ENCODE peak calls at places on chromosome 17, in four cellular contexts. Y, J, P and B are unnamed samples.

GRCh38 chr17:15485045-15485444 is 17.6 kb upstream of the CDRT4 start:
- DNase-seq in Y (no peak), J (no peak), P (no peak), B (no peak)

GRCh38 chr17:43900858-43901754 is 6.2 kb downstream of the MPP2 start:
- DNase-seq in Y (no peak), J (peak; percentile 54), P (no peak), B (no peak)

GRCh38 chr17:9668532-9668931 is 23.2 kb downstream of the USP43 start:
- DNase-seq in Y (no peak), J (no peak), P (no peak), B (no peak)

GRCh38 chr17:1707107-1707506 is 3.1 kb downstream of the TLCD2 start:
- DNase-seq in Y (no peak), J (no peak), P (no peak), B (no peak)

GRCh38 chr17:45706033-45706432 is 78.1 kb upstream of the CRHR1 start:
- DNase-seq in Y (no peak), J (no peak), P (no peak), B (no peak)

GRCh38 chr17:16969931-16970906 is 1.7 kb downstream of the TNFRSF13B start:
- DNase-seq in Y (no peak), J (no peak), P (no peak), B (no peak)

GRCh38 chr17:73308017-73308823 is 3.6 kb downstream of the CDC42EP4 start:
- DNase-seq in Y (peak; percentile 65), J (peak; percentile 95), P (peak; percentile 96), B (peak; percentile 56)

GRCh38 chr17:81339502-81340296 is 44.6 kb upstream of the SLC38A10 start:
- DNase-seq in Y (no peak), J (peak; percentile 91), P (peak; percentile 80), B (no peak)

GRCh38 chr17:7034955-7035590 is 742 bp upstream of the SLC16A13 start:
- DNase-seq in Y (no peak), J (no peak), P (no peak), B (no peak)

GRCh38 chr17:7560172-7561027 is 1.3 kb upstream of the SENP3 start:
- DNase-seq in Y (peak; percentile 64), J (peak; percentile 78), P (peak; percentile 87), B (no peak)

GRCh38 chr17:1980665-1981250 is 44.4 kb downstream of the RTN4RL1 start:
- DNase-seq in Y (no peak), J (no peak), P (no peak), B (no peak)

GRCh38 chr17:81132197-81132540 is 33.1 kb upstream of the PVALEF start:
- DNase-seq in Y (no peak), J (no peak), P (no peak), B (no peak)

GRCh38 chr17:37045271-37045946 is 96.7 kb downstream of the AATF start:
- DNase-seq in Y (no peak), J (no peak), P (no peak), B (no peak)

GRCh38 chr17:42846594-42847280 is 2.4 kb downstream of the AOC2 start:
- DNase-seq in Y (peak; percentile 30), J (peak; percentile 36), P (no peak), B (no peak)

GRCh38 chr17:21001813-21002221 is 41.0 kb downstream of the USP22 start:
- DNase-seq in Y (peak; percentile 4), J (no peak), P (peak; percentile 41), B (no peak)
- H3K27ac ChIP-seq in Y (peak overlapping the region; percentile 33), J (no peak overlapping the region), P (no peak overlapping the region), B (no peak overlapping the region)

GRCh38 chr17:12790806-12791148 is 1.5 kb downstream of the ARHGAP44 start:
- DNase-seq in Y (no peak), J (no peak), P (no peak), B (no peak)

GRCh38 chr17:12789976-12790805 is 893 bp downstream of the ARHGAP44 start:
- DNase-seq in Y (no peak), J (no peak), P (peak; percentile 45), B (no peak)

GRCh38 chr17:12789075-12789975 is at the start of gene ARHGAP44:
- DNase-seq in Y (peak; percentile 71), J (peak; percentile 77), P (peak; percentile 78), B (peak; percentile 15)

GRCh38 chr17:12800855-12801365 is 11.6 kb downstream of the ARHGAP44 start:
- DNase-seq in Y (no peak), J (no peak), P (no peak), B (no peak)

GRCh38 chr17:12794919-12795517 is 5.7 kb downstream of the ARHGAP44 start:
- DNase-seq in Y (no peak), J (no peak), P (no peak), B (no peak)
- H3K27ac ChIP-seq in Y (no peak overlapping the region), J (no peak overlapping the region), P (no peak overlapping the region), B (no peak overlapping the region)

GRCh38 chr17:35716897-35717839 is 14.3 kb upstream of the RASL10B start:
- DNase-seq in Y (no peak), J (no peak), P (no peak), B (no peak)
- H3K27ac ChIP-seq in Y (peak overlapping the region; percentile 60), J (no peak overlapping the region), P (no peak overlapping the region), B (peak overlapping the region; percentile 36)

GRCh38 chr17:77027271-77027670 is 113.5 kb upstream of the SEC14L1 start:
- DNase-seq in Y (no peak), J (no peak), P (no peak), B (no peak)

GRCh38 chr17:77020973-77021372 is 119.8 kb upstream of the SEC14L1 start:
- DNase-seq in Y (no peak), J (no peak), P (no peak), B (no peak)

GRCh38 chr17:77022766-77023165 is 118.0 kb upstream of the SEC14L1 start:
- DNase-seq in Y (no peak), J (no peak), P (no peak), B (no peak)

GRCh38 chr17:77028900-77029299 is 111.9 kb upstream of the SEC14L1 start:
- DNase-seq in Y (no peak), J (no peak), P (no peak), B (no peak)

DNA sequence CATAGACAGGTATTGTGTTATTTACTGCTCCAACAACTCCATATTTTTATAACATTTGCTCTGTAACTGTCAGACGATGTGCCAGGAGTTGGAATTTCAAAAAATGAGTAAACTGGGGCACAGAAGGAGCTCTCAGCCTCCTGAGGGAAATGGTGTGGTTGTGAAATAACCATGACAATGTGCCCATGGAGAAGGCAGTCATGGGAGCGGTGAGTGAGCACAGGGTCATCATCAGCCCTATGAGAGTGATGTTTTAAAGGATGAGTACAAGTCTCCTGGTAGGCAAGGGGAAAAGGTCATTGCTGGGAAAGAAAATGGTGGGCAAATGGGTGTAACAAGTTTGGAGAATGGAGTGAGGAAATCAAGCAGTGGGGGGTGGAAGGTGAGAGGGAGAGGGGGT is 115.0 kb upstream of the SEC14L1 start:
- DNase-seq in Y (no peak), J (no peak), P (no peak), B (no peak)
- H3K27ac ChIP-seq in Y (no peak overlapping the region), J (no peak overlapping the region), P (no peak overlapping the region), B (no peak overlapping the region)